ENCODE peak calls at places on chromosomes 16 and 17, in nine cellular contexts. One of them, this sample, is unnamed. For H3K36me3, the result is how much of the 10 kb centered on the place peaks cover.

GRCh38 chr17:5418858-5419355 is 555 bp downstream of the NUP88 start:
- DNase-seq in IMR-90: peak
- DNase-seq in mammary epithelial cell: peak
- DNase-seq in GM23338: peak
- DNase-seq in MM.1S: peak
- DNase-seq in hepatocyte: peak
- DNase-seq in neural progenitor cell: no peak
- DNase-seq in neuronal stem cell: peak
- DNase-seq in PC-9: peak
- DNase-seq in this sample: peak

GRCh38 chr17:31726980-31727427 is 132.0 kb downstream of the COPRS start:
- DNase-seq in MM.1S: no peak
- DNase-seq in neuronal stem cell: no peak
- DNase-seq in mammary epithelial cell: peak
- DNase-seq in GM23338: no peak
- DNase-seq in hepatocyte: no peak
- DNase-seq in PC-9: no peak
- DNase-seq in IMR-90: peak
- DNase-seq in neural progenitor cell: no peak
- DNase-seq in this sample: peak

GRCh38 chr16:57572978-57573733 is 30.7 kb downstream of the ADGRG5 start:
- DNase-seq in PC-9: no peak
- DNase-seq in MM.1S: no peak
- DNase-seq in neural progenitor cell: no peak
- DNase-seq in IMR-90: no peak
- DNase-seq in neuronal stem cell: no peak
- DNase-seq in mammary epithelial cell: no peak
- DNase-seq in GM23338: no peak
- DNase-seq in hepatocyte: no peak
- DNase-seq in this sample: no peak

GRCh38 chr16:28326881-28327610 is 34.7 kb downstream of the SBK1 start:
- DNase-seq in neural progenitor cell: peak
- DNase-seq in MM.1S: peak
- DNase-seq in PC-9: peak
- DNase-seq in IMR-90: peak
- DNase-seq in mammary epithelial cell: peak
- DNase-seq in GM23338: peak
- DNase-seq in hepatocyte: peak
- DNase-seq in neuronal stem cell: no peak
- DNase-seq in this sample: peak

GRCh38 chr16:82900611-82901010 is 273.8 kb downstream of the CDH13 start:
- DNase-seq in MM.1S: no peak
- DNase-seq in PC-9: no peak
- DNase-seq in IMR-90: no peak
- DNase-seq in GM23338: no peak
- DNase-seq in hepatocyte: no peak
- DNase-seq in neuronal stem cell: no peak
- DNase-seq in neural progenitor cell: no peak
- DNase-seq in mammary epithelial cell: no peak
- DNase-seq in this sample: no peak

GRCh38 chr16:22787456-22788189 is 26.3 kb upstream of the HS3ST2 start:
- DNase-seq in MM.1S: no peak
- DNase-seq in neural progenitor cell: no peak
- DNase-seq in PC-9: peak
- DNase-seq in GM23338: no peak
- DNase-seq in neuronal stem cell: no peak
- DNase-seq in mammary epithelial cell: peak
- DNase-seq in IMR-90: peak
- DNase-seq in hepatocyte: peak
- DNase-seq in this sample: peak

GRCh38 chr16:13957197-13958078 is 37.5 kb downstream of the ERCC4 start:
- DNase-seq in IMR-90: peak
- DNase-seq in hepatocyte: peak
- DNase-seq in MM.1S: peak
- DNase-seq in neural progenitor cell: peak
- DNase-seq in mammary epithelial cell: peak
- DNase-seq in neuronal stem cell: peak
- DNase-seq in GM23338: no peak
- DNase-seq in PC-9: peak
- DNase-seq in this sample: peak

GRCh38 chr17:33452797-33453196 is 159.7 kb upstream of the ASIC2 start:
- DNase-seq in neural progenitor cell: no peak
- DNase-seq in neuronal stem cell: no peak
- DNase-seq in IMR-90: no peak
- DNase-seq in MM.1S: no peak
- DNase-seq in GM23338: peak
- DNase-seq in hepatocyte: no peak
- DNase-seq in mammary epithelial cell: no peak
- DNase-seq in PC-9: no peak
- DNase-seq in this sample: no peak

GRCh38 chr16:21104124-21104860 is 46.4 kb downstream of the DNAH3 start:
- DNase-seq in neural progenitor cell: peak
- DNase-seq in neuronal stem cell: no peak
- DNase-seq in IMR-90: peak
- DNase-seq in PC-9: no peak
- DNase-seq in hepatocyte: no peak
- DNase-seq in mammary epithelial cell: peak
- DNase-seq in GM23338: no peak
- DNase-seq in MM.1S: no peak
- DNase-seq in this sample: no peak

GRCh38 chr16:2008009-2008526 is 1.6 kb downstream of the ZNF598 start:
- DNase-seq in neuronal stem cell: no peak
- DNase-seq in GM23338: no peak
- DNase-seq in neural progenitor cell: no peak
- DNase-seq in IMR-90: peak
- DNase-seq in PC-9: peak
- DNase-seq in MM.1S: no peak
- DNase-seq in mammary epithelial cell: peak
- DNase-seq in hepatocyte: no peak
- DNase-seq in this sample: peak

GRCh38 chr16:68973611-68974120 is 130.3 kb downstream of the TANGO6 start:
- DNase-seq in MM.1S: no peak
- DNase-seq in neural progenitor cell: peak
- DNase-seq in hepatocyte: no peak
- DNase-seq in IMR-90: no peak
- DNase-seq in PC-9: no peak
- DNase-seq in neuronal stem cell: no peak
- DNase-seq in mammary epithelial cell: no peak
- DNase-seq in GM23338: no peak
- DNase-seq in this sample: no peak

GRCh38 chr16:69567031-69567680 is 1.4 kb downstream of the NFAT5 start:
- DNase-seq in neuronal stem cell: no peak
- DNase-seq in mammary epithelial cell: peak
- DNase-seq in GM23338: no peak
- DNase-seq in IMR-90: peak
- DNase-seq in MM.1S: peak
- DNase-seq in PC-9: peak
- DNase-seq in neural progenitor cell: no peak
- DNase-seq in hepatocyte: peak
- DNase-seq in this sample: peak

GRCh38 chr17:42183741-42184711 is 1.2 kb downstream of the HCRT start:
- DNase-seq in neuronal stem cell: peak
- DNase-seq in IMR-90: peak
- DNase-seq in MM.1S: peak
- DNase-seq in PC-9: peak
- DNase-seq in mammary epithelial cell: peak
- DNase-seq in neural progenitor cell: peak
- DNase-seq in hepatocyte: peak
- DNase-seq in GM23338: peak
- DNase-seq in this sample: no peak

GRCh38 chr17:33819539-33819938 is 435.5 kb upstream of the CCL2 start:
- DNase-seq in neuronal stem cell: no peak
- DNase-seq in MM.1S: no peak
- DNase-seq in mammary epithelial cell: no peak
- DNase-seq in neural progenitor cell: no peak
- DNase-seq in hepatocyte: no peak
- DNase-seq in IMR-90: no peak
- DNase-seq in GM23338: no peak
- DNase-seq in PC-9: no peak
- DNase-seq in this sample: no peak

GRCh38 chr16:69761983-69762842 is at the start of gene WWP2:
- DNase-seq in MM.1S: peak
- DNase-seq in neural progenitor cell: peak
- DNase-seq in neuronal stem cell: peak
- DNase-seq in PC-9: peak
- DNase-seq in GM23338: peak
- DNase-seq in hepatocyte: peak
- DNase-seq in IMR-90: peak
- DNase-seq in mammary epithelial cell: peak
- DNase-seq in this sample: peak

GRCh38 chr16:67190448-67191399 is 788 bp upstream of the EXOC3L1 start:
- DNase-seq in neural progenitor cell: no peak
- DNase-seq in neuronal stem cell: no peak
- DNase-seq in IMR-90: peak
- DNase-seq in GM23338: no peak
- DNase-seq in PC-9: no peak
- DNase-seq in hepatocyte: no peak
- DNase-seq in mammary epithelial cell: no peak
- DNase-seq in MM.1S: no peak
- DNase-seq in this sample: no peak

GRCh38 chr16:67194257-67194656 is 2.3 kb downstream of the E2F4 start:
- DNase-seq in neural progenitor cell: no peak
- DNase-seq in GM23338: no peak
- DNase-seq in mammary epithelial cell: no peak
- DNase-seq in neuronal stem cell: no peak
- DNase-seq in IMR-90: no peak
- DNase-seq in hepatocyte: no peak
- DNase-seq in PC-9: no peak
- DNase-seq in MM.1S: no peak
- DNase-seq in this sample: no peak

GRCh38 chr16:67191410-67191994 is 453 bp upstream of the E2F4 start:
- DNase-seq in MM.1S: no peak
- DNase-seq in mammary epithelial cell: no peak
- DNase-seq in neuronal stem cell: no peak
- DNase-seq in IMR-90: no peak
- DNase-seq in GM23338: no peak
- DNase-seq in hepatocyte: no peak
- DNase-seq in neural progenitor cell: no peak
- DNase-seq in PC-9: no peak
- DNase-seq in this sample: no peak

GRCh38 chr16:67191995-67192681 is at the start of gene E2F4:
- DNase-seq in GM23338: peak
- DNase-seq in neuronal stem cell: peak
- DNase-seq in PC-9: peak
- DNase-seq in hepatocyte: peak
- DNase-seq in neural progenitor cell: peak
- DNase-seq in MM.1S: peak
- DNase-seq in mammary epithelial cell: peak
- DNase-seq in IMR-90: peak
- DNase-seq in this sample: peak

GRCh38 chr16:67192781-67193260 is 866 bp downstream of the E2F4 start:
- DNase-seq in neuronal stem cell: no peak
- DNase-seq in neural progenitor cell: no peak
- DNase-seq in MM.1S: no peak
- DNase-seq in hepatocyte: no peak
- DNase-seq in mammary epithelial cell: no peak
- DNase-seq in PC-9: no peak
- DNase-seq in IMR-90: no peak
- DNase-seq in GM23338: no peak
- DNase-seq in this sample: no peak
- H3K36me3 ChIP-seq in neuronal stem cell: under half
- H3K36me3 ChIP-seq in neural progenitor cell: under half
- H3K36me3 ChIP-seq in MM.1S: under half
- H3K36me3 ChIP-seq in hepatocyte: under half
- H3K36me3 ChIP-seq in mammary epithelial cell: under half
- H3K36me3 ChIP-seq in PC-9: under half
- H3K36me3 ChIP-seq in IMR-90: under half
- H3K36me3 ChIP-seq in GM23338: under half
- H3K36me3 ChIP-seq in this sample: under half

DNA sequence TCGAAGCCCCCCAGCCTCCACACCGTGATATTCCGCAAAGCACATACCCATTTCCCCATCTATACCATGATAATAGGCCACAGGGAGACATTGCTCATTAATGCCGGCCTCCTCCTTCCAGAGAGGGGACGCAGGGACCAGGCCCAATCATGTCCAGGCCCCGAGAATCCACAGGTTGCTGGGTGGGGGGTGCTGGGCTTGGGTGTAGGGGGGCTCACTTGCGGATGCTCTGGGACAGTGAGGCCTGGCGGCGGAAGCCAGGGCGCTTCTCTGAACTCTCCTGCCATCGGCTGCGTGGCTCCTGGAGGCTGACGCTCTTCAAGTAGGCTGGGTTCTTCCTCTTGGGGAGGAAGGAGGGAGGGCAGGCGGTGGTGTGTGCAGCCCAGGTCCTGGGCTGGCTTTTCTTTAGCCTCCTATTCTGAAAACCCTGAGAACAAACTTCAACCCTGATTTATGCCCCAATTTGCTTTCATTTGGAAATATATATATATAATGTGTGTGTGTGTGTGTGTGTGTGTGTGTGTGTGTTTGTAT is 12.2 kb downstream of the AANAT start:
- DNase-seq in hepatocyte: no peak
- DNase-seq in IMR-90: no peak
- DNase-seq in neuronal stem cell: no peak
- DNase-seq in mammary epithelial cell: no peak
- DNase-seq in PC-9: no peak
- DNase-seq in neural progenitor cell: no peak
- DNase-seq in MM.1S: no peak
- DNase-seq in GM23338: no peak
- DNase-seq in this sample: no peak
- H2AFZ ChIP-seq in hepatocyte: no peak
- H2AFZ ChIP-seq in IMR-90: no peak
- H2AFZ ChIP-seq in neuronal stem cell: peak
- H2AFZ ChIP-seq in mammary epithelial cell: no peak
- H2AFZ ChIP-seq in PC-9: no peak
- H2AFZ ChIP-seq in neural progenitor cell: no peak
- H2AFZ ChIP-seq in MM.1S: no peak
- H2AFZ ChIP-seq in GM23338: no peak
- H2AFZ ChIP-seq in this sample: no peak

GRCh38 chr17:77498056-77498785 is 357.5 kb downstream of the SEC14L1 start:
- DNase-seq in PC-9: no peak
- DNase-seq in GM23338: no peak
- DNase-seq in mammary epithelial cell: no peak
- DNase-seq in hepatocyte: peak
- DNase-seq in IMR-90: no peak
- DNase-seq in neuronal stem cell: no peak
- DNase-seq in neural progenitor cell: no peak
- DNase-seq in MM.1S: no peak
- DNase-seq in this sample: no peak
- H3K36me3 ChIP-seq in PC-9: under half
- H3K36me3 ChIP-seq in GM23338: under half
- H3K36me3 ChIP-seq in mammary epithelial cell: under half
- H3K36me3 ChIP-seq in hepatocyte: under half
- H3K36me3 ChIP-seq in IMR-90: half or more
- H3K36me3 ChIP-seq in neuronal stem cell: under half
- H3K36me3 ChIP-seq in neural progenitor cell: under half
- H3K36me3 ChIP-seq in MM.1S: under half
- H3K36me3 ChIP-seq in this sample: half or more

DNA sequence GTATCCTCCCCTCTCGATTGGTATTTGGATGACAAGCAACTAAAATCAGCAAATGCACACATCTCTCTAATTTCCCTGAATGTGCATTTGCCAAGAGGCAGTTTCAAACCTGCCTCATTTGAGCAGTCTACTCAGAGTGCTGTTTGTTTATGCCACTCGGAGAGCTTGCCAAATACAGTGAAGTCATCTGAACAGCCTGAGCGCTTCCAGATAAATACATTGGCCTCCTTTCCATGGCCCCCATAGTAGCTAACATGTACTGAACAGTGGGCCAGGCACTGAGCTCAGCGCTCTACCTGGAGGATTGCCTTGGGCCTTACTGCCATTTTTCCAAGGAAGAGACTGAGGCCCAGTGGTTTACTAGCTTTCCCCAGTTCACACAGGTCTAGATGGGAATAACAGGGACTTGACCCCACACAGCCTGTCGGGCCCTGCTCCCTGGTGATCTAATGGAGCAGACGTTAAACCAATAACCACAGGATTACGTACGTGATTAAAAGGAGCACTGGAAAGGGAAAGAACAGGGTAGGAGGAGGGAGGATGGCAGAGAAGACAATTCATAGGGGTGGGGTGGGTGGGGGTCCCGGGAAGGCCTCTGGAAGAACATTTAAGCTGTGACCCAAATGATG is 18.7 kb upstream of the ANKRD40CL start:
- DNase-seq in IMR-90: peak
- DNase-seq in PC-9: no peak
- DNase-seq in GM23338: no peak
- DNase-seq in MM.1S: no peak
- DNase-seq in neural progenitor cell: no peak
- DNase-seq in mammary epithelial cell: peak
- DNase-seq in neuronal stem cell: no peak
- DNase-seq in hepatocyte: peak
- DNase-seq in this sample: no peak
- H2AFZ ChIP-seq in IMR-90: peak
- H2AFZ ChIP-seq in PC-9: no peak
- H2AFZ ChIP-seq in GM23338: no peak
- H2AFZ ChIP-seq in MM.1S: no peak
- H2AFZ ChIP-seq in neural progenitor cell: no peak
- H2AFZ ChIP-seq in mammary epithelial cell: peak
- H2AFZ ChIP-seq in neuronal stem cell: peak
- H2AFZ ChIP-seq in hepatocyte: no peak
- H2AFZ ChIP-seq in this sample: no peak

This sample was measured in PC-3.